ENCODE peak calls at places on chromosomes 4 and X, in five cellular contexts. G, Q, N, Y and K are unnamed samples.

GRCh38 chrX:14915596-14915995 is 42.4 kb downstream of the MOSPD2 start:
- DNase-seq in Q (no peak), G (no peak), N (no peak), Y (no peak), K (no peak)

GRCh38 chr4:114015444-114015899 is 36.0 kb upstream of the ARSJ start:
- DNase-seq in N (no peak), G (no peak), Q (peak; percentile 100), Y (no peak), K (peak; percentile 94)

GRCh38 chr4:88171206-88171605 is 12.8 kb upstream of the ABCG2 start:
- DNase-seq in Q (no peak), Y (no peak), G (no peak), N (no peak), K (no peak)

GRCh38 chr4:8517946-8518345 is 62.2 kb upstream of the GPR78 start:
- DNase-seq in N (no peak), Y (no peak), Q (no peak), G (no peak), K (no peak)

GRCh38 chr4:1711906-1712215 is 258 bp downstream of the SLBP start:
- DNase-seq in N (no peak), G (no peak), Y (no peak), Q (peak; percentile 37), K (no peak)

GRCh38 chrX:50680990-50681389 is 133.0 kb downstream of the SHROOM4 start:
- DNase-seq in Q (peak; percentile 34), Y (no peak), G (no peak), N (no peak), K (no peak)

GRCh38 chr4:172830295-172830764 is 338.3 kb upstream of the GALNT7 start:
- DNase-seq in Q (peak; percentile 34), N (no peak), G (no peak), Y (no peak), K (no peak)

GRCh38 chr4:82629238-82630000 is 67.6 kb upstream of the TMEM150C start:
- DNase-seq in N (no peak), Y (no peak), G (no peak), Q (peak; percentile 69), K (no peak)

GRCh38 chr4:173057906-173058305 is 110.7 kb upstream of the GALNT7 start:
- DNase-seq in Q (peak; percentile 26), N (no peak), Y (no peak), G (no peak), K (no peak)

GRCh38 chrX:53357799-53358530 is 64.5 kb downstream of the SMC1A start:
- DNase-seq in Y (no peak), Q (peak; percentile 64), G (peak; percentile 3), N (no peak), K (no peak)

GRCh38 chr4:6019316-6020263 is 1.4 kb upstream of the C4orf50 start:
- DNase-seq in Q (peak; percentile 53), N (no peak), G (peak; percentile 69), Y (no peak), K (peak; percentile 19)

GRCh38 chrX:10618911-10619310 is 1.5 kb downstream of the MID1 start:
- DNase-seq in Y (no peak), N (no peak), G (peak; percentile 38), Q (no peak), K (no peak)

GRCh38 chr4:145840162-145840768 is 98.4 kb downstream of the ZNF827 start:
- DNase-seq in N (no peak), Q (peak; percentile 70), Y (no peak), G (no peak), K (peak; percentile 20)

GRCh38 chr4:160826339-160826679 is 1337.5 kb downstream of the FSTL5 start:
- DNase-seq in Y (no peak), Q (no peak), N (no peak), G (no peak), K (no peak)

GRCh38 chrX:40331766-40332165 is 234.0 kb upstream of the BCOR start:
- DNase-seq in N (no peak), G (no peak), Y (no peak), Q (no peak), K (no peak)
- H3K4me3 ChIP-seq in N (no peak overlapping the region), G (no peak overlapping the region), Y (no peak overlapping the region), Q (no peak overlapping the region), K (no peak overlapping the region)

GRCh38 chrX:81120270-81120935 is 81.3 kb downstream of the HMGN5 start:
- DNase-seq in Y (no peak), G (peak; percentile 3), N (no peak), Q (no peak), K (no peak)

GRCh38 chrX:81121513-81122363 is 80.0 kb downstream of the HMGN5 start:
- DNase-seq in G (peak; percentile 89), Q (peak; percentile 94), Y (peak; percentile 80), N (peak; percentile 96), K (peak; percentile 62)

GRCh38 chrX:81120936-81121351 is 80.8 kb downstream of the HMGN5 start:
- DNase-seq in Y (peak; percentile 3), Q (peak; percentile 45), N (peak; percentile 59), G (peak; percentile 28), K (peak; percentile 29)
- TF ChIP-seq CTCF in Y (peak; percentile 9), Q (peak; percentile 67), N (peak; percentile 34), G (peak; percentile 60), K (peak; percentile 63)

GRCh38 chrX:71144651-71145050 is at the start of gene NLGN3:
- DNase-seq in G (no peak), Y (no peak), Q (no peak), N (no peak), K (no peak)
- H3K4me3 ChIP-seq in G (no peak within 1 kb of the TSS), Y (no peak within 1 kb of the TSS), Q (no peak within 1 kb of the TSS), N (no peak within 1 kb of the TSS), K (no peak within 1 kb of the TSS)

DNA sequence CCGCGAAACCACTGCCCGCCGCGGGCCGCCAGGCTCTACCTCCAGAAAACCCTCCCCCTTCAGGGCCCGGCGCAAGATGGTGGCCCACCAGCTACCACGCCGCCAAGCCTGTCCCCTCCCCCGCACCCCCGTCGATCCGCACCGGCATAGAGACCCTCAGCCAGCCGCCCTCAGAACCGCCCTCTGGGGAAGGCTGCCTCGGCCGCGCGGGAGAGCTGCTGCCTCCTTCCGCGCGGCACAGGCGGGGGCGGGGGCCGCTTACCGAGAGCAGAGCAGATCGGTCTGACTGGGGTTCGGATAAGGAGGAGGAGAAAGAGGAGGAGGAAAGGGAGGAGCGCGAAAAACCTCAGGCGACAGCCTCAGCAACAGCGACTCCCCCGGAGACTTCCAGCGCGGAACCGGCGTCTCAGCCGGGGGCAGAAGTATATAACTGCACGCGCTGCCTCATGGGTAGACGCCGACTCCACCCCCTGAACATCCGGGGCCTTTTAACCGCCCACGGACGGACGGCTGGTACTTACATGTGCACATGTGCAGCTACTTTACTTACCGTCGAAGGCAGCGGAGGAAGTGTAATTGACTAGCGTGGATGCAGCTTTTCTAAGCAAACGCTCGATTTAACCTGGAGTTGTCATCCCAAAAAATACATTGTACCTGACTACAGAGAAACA is at the start of gene ZNF280C:
- DNase-seq in N (peak; percentile 94), Y (peak; percentile 63), G (peak; percentile 84), Q (peak; percentile 94), K (peak; percentile 54)
- TF ChIP-seq CTCF in N (no peak), Y (no peak), G (no peak), Q (peak; percentile 27), K (peak; percentile 32)

DNA sequence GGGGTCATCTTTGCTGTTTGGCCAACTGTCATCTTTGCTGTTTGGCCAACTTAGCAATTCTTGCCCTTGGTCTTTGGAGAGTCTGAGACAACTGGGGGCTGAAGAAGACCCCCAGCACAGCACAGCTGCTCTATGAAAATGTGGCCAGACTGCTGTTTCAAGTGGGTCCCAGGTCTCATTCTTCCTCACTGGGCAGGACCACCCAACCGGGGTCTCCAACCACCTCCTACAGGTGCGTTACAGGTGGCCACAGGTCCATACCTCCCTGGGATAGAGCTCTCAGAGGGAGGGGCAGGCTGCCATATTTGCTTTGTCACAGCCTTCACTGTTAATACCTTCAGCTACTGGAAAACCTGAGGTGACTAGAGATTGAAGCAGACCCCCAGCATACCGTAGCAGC is 82.1 kb upstream of the TCEAL2 start:
- DNase-seq in Y (no peak), Q (no peak), G (no peak), N (no peak), K (no peak)
- H3K4me3 ChIP-seq in Y (no peak overlapping the region), Q (no peak overlapping the region), G (no peak overlapping the region), N (no peak overlapping the region), K (no peak overlapping the region)

GRCh38 chr4:22237155-22237751 is 278.6 kb downstream of the ADGRA3 start:
- DNase-seq in N (no peak), Y (no peak), Q (peak; percentile 8), G (peak; percentile 16), K (no peak)
- TF ChIP-seq CTCF in N (no peak), Y (no peak), Q (peak; percentile 38), G (no peak), K (peak; percentile 78)